ENCODE peak calls at places on chromosomes 11 and 22, in six cellular contexts. S is HepG2, T is GM12891, G is H1, U is K562, R is GM12878. Y is an unnamed sample.

GRCh38 chr22:47160781-47161520 is 398.5 kb downstream of the TBC1D22A start:
- DNase-seq in S (no peak), T (no peak), G (no peak), U (no peak), R (no peak), Y (no peak)

GRCh38 chr11:65366340-65366773 is 11.8 kb downstream of the TIGD3 start:
- DNase-seq in S (peak), T (peak), G (no peak), U (peak), R (no peak), Y (no peak)

GRCh38 chr22:27783436-27784098 is 18.0 kb downstream of the MN1 start:
- DNase-seq in S (no peak), T (no peak), G (no peak), U (no peak), R (no peak), Y (no peak)

GRCh38 chr11:78228467-78228866 is 39.7 kb downstream of the USP35 start:
- DNase-seq in S (peak), T (peak), G (no peak), U (peak), R (peak), Y (peak)

GRCh38 chr11:6655020-6655789 is 404 bp downstream of the DCHS1 start:
- DNase-seq in S (no peak), T (no peak), G (peak), U (no peak), R (no peak), Y (no peak)

GRCh38 chr11:11070976-11071375 is 213.1 kb upstream of the ZBED5 start:
- DNase-seq in S (no peak), T (no peak), G (no peak), U (no peak), R (no peak), Y (no peak)

GRCh38 chr22:27032121-27032761 is 374.9 kb downstream of the MIAT start:
- DNase-seq in S (no peak), T (no peak), G (peak), U (no peak), R (no peak), Y (no peak)

GRCh38 chr11:28767574-28767973 is 659.4 kb downstream of the METTL15 start:
- DNase-seq in S (no peak), T (no peak), G (no peak), U (no peak), R (no peak), Y (no peak)

GRCh38 chr11:5541427-5541826 is 6.9 kb downstream of the OR52H1 start:
- DNase-seq in S (no peak), T (no peak), G (no peak), U (no peak), R (no peak), Y (no peak)

GRCh38 chr11:17154409-17155159 is 53.2 kb downstream of the PIK3C2A start:
- DNase-seq in S (no peak), T (no peak), G (no peak), U (no peak), R (no peak), Y (no peak)

GRCh38 chr11:122697636-122698167 is 42.2 kb downstream of the UBASH3B start:
- DNase-seq in S (no peak), T (peak), G (no peak), U (no peak), R (no peak), Y (peak)

GRCh38 chr22:29199702-29200400 is 5.8 kb upstream of the EMID1 start:
- DNase-seq in S (no peak), T (no peak), G (no peak), U (no peak), R (no peak), Y (no peak)
- TF ChIP-seq POLR2A in S (no peak), T (no peak), G (no peak), U (no peak), R (no peak), Y (no peak)

GRCh38 chr11:107780775-107781174 is 68.9 kb upstream of the SLN start:
- DNase-seq in S (no peak), T (no peak), G (no peak), U (no peak), R (no peak), Y (no peak)
- TF ChIP-seq TAF1 in S (no peak), T (no peak), G (no peak), U (no peak), R (no peak), Y (no peak)

GRCh38 chr11:73972620-73973449 is 9.8 kb downstream of the UCP2 start:
- DNase-seq in S (no peak), T (no peak), G (no peak), U (peak), R (no peak), Y (no peak)
- TF ChIP-seq POLR2AphosphoS5 in S (no peak), T (peak), G (no peak), U (no peak), R (peak), Y (peak)

GRCh38 chr22:19941365-19942070 is at the start of the genes COMT and TXNRD2:
- DNase-seq in S (no peak), T (peak), G (no peak), U (peak), R (no peak), Y (peak)
- TF ChIP-seq POLR2A in S (no peak), T (peak), G (peak), U (no peak), R (peak), Y (peak)

DNA sequence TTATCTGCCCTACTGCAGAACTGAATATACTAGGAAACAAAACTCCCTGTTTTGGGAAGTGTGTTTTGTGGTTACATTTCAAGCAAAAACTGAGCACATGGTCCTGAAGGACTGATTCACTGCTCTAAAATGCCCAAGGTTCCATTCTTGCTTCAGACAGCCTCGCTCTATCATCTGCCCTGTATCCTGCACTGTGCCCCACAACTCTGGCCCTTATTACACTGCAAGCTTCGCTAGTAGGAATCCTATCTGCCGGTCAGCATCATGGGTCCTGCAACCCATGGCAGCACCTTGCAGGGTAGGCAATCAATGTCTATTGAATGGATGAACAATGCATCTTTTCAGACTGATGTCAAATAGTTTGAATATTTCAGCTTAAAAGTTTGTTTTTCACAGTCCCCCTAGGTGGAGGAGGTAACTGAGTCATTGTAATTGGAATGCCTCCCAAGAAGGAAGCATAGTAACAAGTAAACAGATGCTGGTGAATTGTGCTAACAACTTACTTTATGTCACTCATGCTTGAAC is 21.3 kb downstream of the LAYN start:
- DNase-seq in S (peak), T (no peak), G (no peak), U (no peak), R (no peak), Y (no peak)
- TF ChIP-seq TAF1 in S (no peak), T (no peak), G (no peak), U (no peak), R (no peak), Y (no peak)

GRCh38 chr11:45857834-45858492 is 10.7 kb downstream of the CRY2 start:
- DNase-seq in S (no peak), T (no peak), G (no peak), U (no peak), R (no peak), Y (no peak)
- TF ChIP-seq POLR2AphosphoS5 in S (no peak), T (no peak), G (no peak), U (no peak), R (no peak), Y (no peak)